ENCODE peak calls at places on chromosomes 16 and 17, in eight cellular contexts. One of them, this sample, is unnamed.

GRCh38 chr16:10878644-10879498 is 1.9 kb downstream of the CIITA start:
- DNase-seq in stimulated activated CD8-positive, alpha-beta memory T cell treated with anti-CD3 and anti-CD28 coated beads, Interleukin-4, amount 100 ng/mL, for 24 hours: no peak
- DNase-seq in activated CD4-positive, alpha-beta T cell treated with anti-CD3 and anti-CD28 coated beads for 24 hours: no peak
- DNase-seq in HS-27A: no peak
- DNase-seq in iPS-NIHi11: peak
- DNase-seq in EH: peak
- DNase-seq in SW 1271: no peak
- DNase-seq in SW480: peak
- DNase-seq in this sample: no peak

GRCh38 chr16:56576585-56577299 is 11.9 kb downstream of the MT4 start:
- DNase-seq in stimulated activated CD8-positive, alpha-beta memory T cell treated with anti-CD3 and anti-CD28 coated beads, Interleukin-4, amount 100 ng/mL, for 24 hours: peak
- DNase-seq in activated CD4-positive, alpha-beta T cell treated with anti-CD3 and anti-CD28 coated beads for 24 hours: peak
- DNase-seq in HS-27A: no peak
- DNase-seq in iPS-NIHi11: peak
- DNase-seq in EH: peak
- DNase-seq in SW 1271: peak
- DNase-seq in SW480: peak
- DNase-seq in this sample: peak

GRCh38 chr16:78743556-78743955 is 644.1 kb downstream of the WWOX start:
- DNase-seq in stimulated activated CD8-positive, alpha-beta memory T cell treated with anti-CD3 and anti-CD28 coated beads, Interleukin-4, amount 100 ng/mL, for 24 hours: no peak
- DNase-seq in activated CD4-positive, alpha-beta T cell treated with anti-CD3 and anti-CD28 coated beads for 24 hours: no peak
- DNase-seq in HS-27A: no peak
- DNase-seq in iPS-NIHi11: no peak
- DNase-seq in EH: no peak
- DNase-seq in SW 1271: no peak
- DNase-seq in SW480: no peak
- DNase-seq in this sample: no peak

GRCh38 chr17:73566905-73567782 is 77.1 kb downstream of the SDK2 start:
- DNase-seq in stimulated activated CD8-positive, alpha-beta memory T cell treated with anti-CD3 and anti-CD28 coated beads, Interleukin-4, amount 100 ng/mL, for 24 hours: no peak
- DNase-seq in activated CD4-positive, alpha-beta T cell treated with anti-CD3 and anti-CD28 coated beads for 24 hours: peak
- DNase-seq in HS-27A: no peak
- DNase-seq in iPS-NIHi11: peak
- DNase-seq in EH: no peak
- DNase-seq in SW 1271: no peak
- DNase-seq in SW480: no peak
- DNase-seq in this sample: no peak

GRCh38 chr17:64771980-64772844 is 110.1 kb upstream of the SMURF2 start:
- DNase-seq in stimulated activated CD8-positive, alpha-beta memory T cell treated with anti-CD3 and anti-CD28 coated beads, Interleukin-4, amount 100 ng/mL, for 24 hours: no peak
- DNase-seq in activated CD4-positive, alpha-beta T cell treated with anti-CD3 and anti-CD28 coated beads for 24 hours: no peak
- DNase-seq in HS-27A: no peak
- DNase-seq in iPS-NIHi11: no peak
- DNase-seq in EH: no peak
- DNase-seq in SW 1271: no peak
- DNase-seq in SW480: no peak
- DNase-seq in this sample: no peak

GRCh38 chr17:2238432-2239169 is 65.0 kb downstream of the SMG6 start:
- DNase-seq in stimulated activated CD8-positive, alpha-beta memory T cell treated with anti-CD3 and anti-CD28 coated beads, Interleukin-4, amount 100 ng/mL, for 24 hours: no peak
- DNase-seq in activated CD4-positive, alpha-beta T cell treated with anti-CD3 and anti-CD28 coated beads for 24 hours: no peak
- DNase-seq in HS-27A: no peak
- DNase-seq in iPS-NIHi11: no peak
- DNase-seq in EH: peak
- DNase-seq in SW 1271: no peak
- DNase-seq in SW480: no peak
- DNase-seq in this sample: no peak

GRCh38 chr17:7677388-7678067 is 9.8 kb downstream of the TP53 start:
- DNase-seq in stimulated activated CD8-positive, alpha-beta memory T cell treated with anti-CD3 and anti-CD28 coated beads, Interleukin-4, amount 100 ng/mL, for 24 hours: no peak
- DNase-seq in activated CD4-positive, alpha-beta T cell treated with anti-CD3 and anti-CD28 coated beads for 24 hours: no peak
- DNase-seq in HS-27A: no peak
- DNase-seq in iPS-NIHi11: peak
- DNase-seq in EH: no peak
- DNase-seq in SW 1271: no peak
- DNase-seq in SW480: no peak
- DNase-seq in this sample: no peak

GRCh38 chr16:81551821-81552304 is 107.3 kb downstream of the CMIP start:
- DNase-seq in stimulated activated CD8-positive, alpha-beta memory T cell treated with anti-CD3 and anti-CD28 coated beads, Interleukin-4, amount 100 ng/mL, for 24 hours: no peak
- DNase-seq in activated CD4-positive, alpha-beta T cell treated with anti-CD3 and anti-CD28 coated beads for 24 hours: no peak
- DNase-seq in HS-27A: no peak
- DNase-seq in iPS-NIHi11: no peak
- DNase-seq in EH: peak
- DNase-seq in SW 1271: no peak
- DNase-seq in SW480: no peak
- DNase-seq in this sample: no peak

GRCh38 chr16:30096862-30097563 is 1.0 kb upstream of the YPEL3 start:
- DNase-seq in stimulated activated CD8-positive, alpha-beta memory T cell treated with anti-CD3 and anti-CD28 coated beads, Interleukin-4, amount 100 ng/mL, for 24 hours: no peak
- DNase-seq in activated CD4-positive, alpha-beta T cell treated with anti-CD3 and anti-CD28 coated beads for 24 hours: no peak
- DNase-seq in HS-27A: no peak
- DNase-seq in iPS-NIHi11: no peak
- DNase-seq in EH: no peak
- DNase-seq in SW 1271: no peak
- DNase-seq in SW480: no peak
- DNase-seq in this sample: no peak

GRCh38 chr17:17156511-17156910 is 49.6 kb downstream of the PLD6 start:
- DNase-seq in stimulated activated CD8-positive, alpha-beta memory T cell treated with anti-CD3 and anti-CD28 coated beads, Interleukin-4, amount 100 ng/mL, for 24 hours: no peak
- DNase-seq in activated CD4-positive, alpha-beta T cell treated with anti-CD3 and anti-CD28 coated beads for 24 hours: no peak
- DNase-seq in HS-27A: no peak
- DNase-seq in iPS-NIHi11: no peak
- DNase-seq in EH: peak
- DNase-seq in SW 1271: no peak
- DNase-seq in SW480: no peak
- DNase-seq in this sample: no peak

GRCh38 chr17:48301002-48301401 is 129.0 kb downstream of the SKAP1 start:
- DNase-seq in stimulated activated CD8-positive, alpha-beta memory T cell treated with anti-CD3 and anti-CD28 coated beads, Interleukin-4, amount 100 ng/mL, for 24 hours: no peak
- DNase-seq in activated CD4-positive, alpha-beta T cell treated with anti-CD3 and anti-CD28 coated beads for 24 hours: no peak
- DNase-seq in HS-27A: no peak
- DNase-seq in iPS-NIHi11: no peak
- DNase-seq in EH: no peak
- DNase-seq in SW 1271: no peak
- DNase-seq in SW480: no peak
- DNase-seq in this sample: no peak

GRCh38 chr16:23608194-23608593 is 12.1 kb upstream of the NDUFAB1 start:
- DNase-seq in stimulated activated CD8-positive, alpha-beta memory T cell treated with anti-CD3 and anti-CD28 coated beads, Interleukin-4, amount 100 ng/mL, for 24 hours: no peak
- DNase-seq in activated CD4-positive, alpha-beta T cell treated with anti-CD3 and anti-CD28 coated beads for 24 hours: no peak
- DNase-seq in HS-27A: no peak
- DNase-seq in iPS-NIHi11: no peak
- DNase-seq in EH: peak
- DNase-seq in SW 1271: peak
- DNase-seq in SW480: no peak
- DNase-seq in this sample: no peak

GRCh38 chr16:1026784-1027415 is 45.3 kb downstream of the SOX8 start:
- DNase-seq in stimulated activated CD8-positive, alpha-beta memory T cell treated with anti-CD3 and anti-CD28 coated beads, Interleukin-4, amount 100 ng/mL, for 24 hours: no peak
- DNase-seq in activated CD4-positive, alpha-beta T cell treated with anti-CD3 and anti-CD28 coated beads for 24 hours: no peak
- DNase-seq in HS-27A: no peak
- DNase-seq in iPS-NIHi11: no peak
- DNase-seq in EH: no peak
- DNase-seq in SW 1271: no peak
- DNase-seq in SW480: peak
- DNase-seq in this sample: no peak

GRCh38 chr16:69567031-69567680 is 1.4 kb downstream of the NFAT5 start:
- DNase-seq in stimulated activated CD8-positive, alpha-beta memory T cell treated with anti-CD3 and anti-CD28 coated beads, Interleukin-4, amount 100 ng/mL, for 24 hours: no peak
- DNase-seq in activated CD4-positive, alpha-beta T cell treated with anti-CD3 and anti-CD28 coated beads for 24 hours: no peak
- DNase-seq in HS-27A: no peak
- DNase-seq in iPS-NIHi11: peak
- DNase-seq in EH: no peak
- DNase-seq in SW 1271: peak
- DNase-seq in SW480: peak
- DNase-seq in this sample: peak

GRCh38 chr17:31225831-31226230 is 71.2 kb downstream of the OMG start:
- DNase-seq in stimulated activated CD8-positive, alpha-beta memory T cell treated with anti-CD3 and anti-CD28 coated beads, Interleukin-4, amount 100 ng/mL, for 24 hours: no peak
- DNase-seq in activated CD4-positive, alpha-beta T cell treated with anti-CD3 and anti-CD28 coated beads for 24 hours: no peak
- DNase-seq in HS-27A: no peak
- DNase-seq in iPS-NIHi11: no peak
- DNase-seq in EH: no peak
- DNase-seq in SW 1271: no peak
- DNase-seq in SW480: no peak
- DNase-seq in this sample: no peak

GRCh38 chr16:1997591-1998359 is 8.0 kb downstream of the SYNGR3 start:
- DNase-seq in stimulated activated CD8-positive, alpha-beta memory T cell treated with anti-CD3 and anti-CD28 coated beads, Interleukin-4, amount 100 ng/mL, for 24 hours: no peak
- DNase-seq in activated CD4-positive, alpha-beta T cell treated with anti-CD3 and anti-CD28 coated beads for 24 hours: no peak
- DNase-seq in HS-27A: no peak
- DNase-seq in iPS-NIHi11: no peak
- DNase-seq in EH: peak
- DNase-seq in SW 1271: no peak
- DNase-seq in SW480: no peak
- DNase-seq in this sample: no peak

GRCh38 chr17:73005360-73005759 is 87.1 kb downstream of the SLC39A11 start:
- DNase-seq in stimulated activated CD8-positive, alpha-beta memory T cell treated with anti-CD3 and anti-CD28 coated beads, Interleukin-4, amount 100 ng/mL, for 24 hours: no peak
- DNase-seq in activated CD4-positive, alpha-beta T cell treated with anti-CD3 and anti-CD28 coated beads for 24 hours: no peak
- DNase-seq in HS-27A: no peak
- DNase-seq in iPS-NIHi11: no peak
- DNase-seq in EH: no peak
- DNase-seq in SW 1271: no peak
- DNase-seq in SW480: no peak
- DNase-seq in this sample: no peak

GRCh38 chr17:77458202-77459017 is 317.6 kb downstream of the SEC14L1 start:
- DNase-seq in stimulated activated CD8-positive, alpha-beta memory T cell treated with anti-CD3 and anti-CD28 coated beads, Interleukin-4, amount 100 ng/mL, for 24 hours: no peak
- DNase-seq in activated CD4-positive, alpha-beta T cell treated with anti-CD3 and anti-CD28 coated beads for 24 hours: no peak
- DNase-seq in HS-27A: no peak
- DNase-seq in iPS-NIHi11: no peak
- DNase-seq in EH: no peak
- DNase-seq in SW 1271: no peak
- DNase-seq in SW480: no peak
- DNase-seq in this sample: no peak

GRCh38 chr16:28865722-28866453 is 2.2 kb downstream of the SH2B1 start:
- DNase-seq in stimulated activated CD8-positive, alpha-beta memory T cell treated with anti-CD3 and anti-CD28 coated beads, Interleukin-4, amount 100 ng/mL, for 24 hours: no peak
- DNase-seq in activated CD4-positive, alpha-beta T cell treated with anti-CD3 and anti-CD28 coated beads for 24 hours: no peak
- DNase-seq in HS-27A: no peak
- DNase-seq in iPS-NIHi11: no peak
- DNase-seq in EH: no peak
- DNase-seq in SW 1271: no peak
- DNase-seq in SW480: no peak
- DNase-seq in this sample: no peak

GRCh38 chr17:43553501-43554018 is 7.4 kb upstream of the ETV4 start:
- DNase-seq in stimulated activated CD8-positive, alpha-beta memory T cell treated with anti-CD3 and anti-CD28 coated beads, Interleukin-4, amount 100 ng/mL, for 24 hours: no peak
- DNase-seq in activated CD4-positive, alpha-beta T cell treated with anti-CD3 and anti-CD28 coated beads for 24 hours: no peak
- DNase-seq in HS-27A: no peak
- DNase-seq in iPS-NIHi11: no peak
- DNase-seq in EH: no peak
- DNase-seq in SW 1271: no peak
- DNase-seq in SW480: no peak
- DNase-seq in this sample: no peak